ENCODE peak calls at places on chromosome 11, in five cellular contexts. O is epithelial cell of proximal tubule, B is WTC11, N is AG10803, Z is pancreas. F is an unnamed sample.
A peak's percentile ranks its signal among the peaks of the same experiment; 100 is the strongest.

GRCh38 chr11:83659466-83659865 is 373.3 kb upstream of the CCDC90B start:
- DNase-seq in N (no peak), O (no peak), B (no peak), Z (no peak), F (no peak)

GRCh38 chr11:35214792-35215193 is 75.8 kb downstream of the CD44 start:
- DNase-seq in N (peak; percentile 91), O (peak; percentile 96), Z (no peak), B (peak; percentile 68), F (peak; percentile 96)

GRCh38 chr11:128476729-128477128 is 110.6 kb downstream of the ETS1 start:
- DNase-seq in Z (no peak), N (no peak), B (no peak), O (no peak), F (no peak)

GRCh38 chr11:108984548-108984947 is 319.7 kb downstream of the DDX10 start:
- DNase-seq in N (no peak), Z (no peak), O (no peak), B (no peak), F (no peak)

GRCh38 chr11:123261345-123262106 is 66.5 kb upstream of the CLMP start:
- DNase-seq in N (peak; percentile 62), Z (peak; percentile 94), B (peak; percentile 93), O (no peak), F (peak; percentile 28)

GRCh38 chr11:112270551-112271180 is 10.0 kb upstream of the PLET1 start:
- DNase-seq in N (no peak), O (no peak), B (peak; percentile 21), Z (no peak), F (no peak)

GRCh38 chr11:1293619-1294015 is 15.8 kb downstream of the TOLLIP start:
- DNase-seq in Z (peak; percentile 75), B (no peak), N (no peak), O (no peak), F (no peak)

GRCh38 chr11:66708701-66709100 is 20.3 kb downstream of the SPTBN2 start:
- DNase-seq in B (no peak), O (no peak), N (no peak), Z (no peak), F (no peak)

GRCh38 chr11:65206901-65207300 is 25.2 kb downstream of the CAPN1 start:
- DNase-seq in N (no peak), B (no peak), Z (no peak), O (no peak), F (no peak)

GRCh38 chr11:71447791-71448256 is 369 bp downstream of the DHCR7 start:
- DNase-seq in O (no peak), N (peak; percentile 2), Z (peak; percentile 78), B (peak; percentile 73), F (no peak)

GRCh38 chr11:94500181-94500580 is 6.4 kb downstream of the ANKRD49 start:
- DNase-seq in B (no peak), O (no peak), N (no peak), Z (no peak), F (no peak)

GRCh38 chr11:70661763-70662501 is 263.6 kb downstream of the CTTN start:
- DNase-seq in O (no peak), N (peak; percentile 22), B (peak; percentile 60), Z (no peak), F (no peak)

GRCh38 chr11:111976119-111976518 is 39.0 kb downstream of the DIXDC1 start:
- DNase-seq in N (no peak), Z (no peak), B (no peak), O (no peak), F (no peak)

GRCh38 chr11:116981216-116981887 is 116.9 kb downstream of the SIK3 start:
- DNase-seq in B (no peak), N (peak; percentile 63), Z (no peak), O (no peak), F (no peak)

GRCh38 chr11:70625921-70626518 is 227.7 kb downstream of the CTTN start:
- DNase-seq in Z (no peak), O (no peak), N (no peak), B (no peak), F (no peak)

GRCh38 chr11:34364102-34364501 is 6.3 kb upstream of the ABTB2 start:
- DNase-seq in N (peak; percentile 55), Z (no peak), B (no peak), O (no peak), F (peak; percentile 72)

GRCh38 chr11:7077101-7077500 is 11.7 kb upstream of the RBMXL2 start:
- DNase-seq in B (peak; percentile 71), N (no peak), O (no peak), Z (no peak), F (no peak)

GRCh38 chr11:72764503-72764902 is 12.3 kb upstream of the ARAP1 start:
- DNase-seq in B (peak; percentile 88), N (no peak), Z (no peak), O (no peak), F (no peak)

GRCh38 chr11:114162719-114163123 is 103.2 kb downstream of the ZBTB16 start:
- DNase-seq in B (no peak), Z (no peak), O (peak; percentile 97), N (peak; percentile 99), F (peak; percentile 97)

GRCh38 chr11:8289426-8290047 is 25.9 kb upstream of the LMO1 start:
- DNase-seq in B (no peak), Z (peak; percentile 35), N (no peak), O (no peak), F (no peak)

GRCh38 chr11:67024966-67025365 is 2.0 kb downstream of the SYT12 start:
- DNase-seq in Z (no peak), O (no peak), B (no peak), N (no peak), F (no peak)

GRCh38 chr11:125053167-125053566 is 9.9 kb upstream of the SLC37A2 start:
- DNase-seq in N (no peak), B (no peak), Z (no peak), O (no peak), F (no peak)

GRCh38 chr11:9663699-9664275 is at the start of gene SWAP70:
- DNase-seq in Z (peak; percentile 96), O (no peak), B (peak; percentile 95), N (peak; percentile 95), F (peak; percentile 35)

GRCh38 chr11:132126973-132127900 is 756.8 kb downstream of the NTM start:
- DNase-seq in N (peak; percentile 90), Z (no peak), O (no peak), B (peak; percentile 46), F (no peak)

GRCh38 chr11:76263657-76264056 is 57.4 kb upstream of the WNT11 start:
- DNase-seq in O (no peak), N (no peak), Z (no peak), B (no peak), F (no peak)

GRCh38 chr11:132177106-132177505 is 806.7 kb downstream of the NTM start:
- DNase-seq in Z (no peak), N (peak; percentile 56), O (peak; percentile 15), B (no peak), F (peak; percentile 19)

GRCh38 chr11:100638648-100639047 is 48.4 kb upstream of the ARHGAP42 start:
- DNase-seq in Z (no peak), B (no peak), O (no peak), N (no peak), F (no peak)

GRCh38 chr11:118012083-118012669 is 26.0 kb downstream of the IL10RA start:
- DNase-seq in Z (no peak), N (no peak), B (no peak), O (peak; percentile 3), F (peak; percentile 23)

GRCh38 chr11:95788921-95789505 is 569 bp downstream of the FAM76B start:
- DNase-seq in B (peak; percentile 44), Z (no peak), O (no peak), N (peak; percentile 47), F (no peak)
- TF ChIP-seq CTCF in B (no peak), Z (no peak), O (peak; percentile 43), N (peak; percentile 52), F (peak; percentile 37)

GRCh38 chr11:13487661-13488030 is 8.2 kb downstream of the PTH start:
- DNase-seq in Z (no peak), O (no peak), B (peak; percentile 28), N (peak; percentile 12), F (no peak)
- TF ChIP-seq CTCF in Z (no peak), O (peak; percentile 46), B (no peak), N (peak; percentile 52), F (peak; percentile 11)

DNA sequence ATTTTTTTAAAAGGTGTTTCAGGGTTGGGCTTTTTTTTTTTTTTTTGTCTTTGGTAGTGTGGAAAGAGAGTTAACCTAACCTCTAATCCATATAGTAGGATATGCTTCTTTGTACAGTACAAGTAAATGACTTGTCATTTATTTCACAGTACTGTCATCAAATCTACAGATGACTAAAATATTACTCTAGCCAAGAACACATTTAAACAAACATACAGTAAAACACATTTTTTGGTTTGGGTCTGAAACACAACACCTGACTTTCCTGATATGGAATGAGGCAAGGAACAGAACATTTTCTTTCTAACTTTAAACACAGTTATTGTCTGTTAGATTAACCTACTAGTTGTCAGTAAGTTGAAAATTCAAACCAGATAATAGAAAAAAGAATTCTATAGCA is 68.1 kb downstream of the IMMP1L start:
- DNase-seq in N (no peak), O (no peak), B (no peak), Z (no peak), F (no peak)
- TF ChIP-seq CTCF in N (no peak), O (no peak), B (no peak), Z (no peak), F (no peak)

GRCh38 chr11:121063728-121064127 is 37.3 kb upstream of the TECTA start:
- DNase-seq in Z (no peak), O (no peak), N (no peak), B (no peak), F (no peak)
- TF ChIP-seq CTCF in Z (peak; percentile 14), O (peak; percentile 43), N (peak; percentile 47), B (peak; percentile 62), F (peak; percentile 25)

GRCh38 chr11:68598816-68599653 is 85.3 kb upstream of the GAL start:
- DNase-seq in O (no peak), B (no peak), N (peak; percentile 66), Z (no peak), F (no peak)

GRCh38 chr11:68594123-68594522 is 90.2 kb upstream of the GAL start:
- DNase-seq in Z (no peak), N (no peak), O (no peak), B (no peak), F (no peak)

GRCh38 chr11:68593441-68593840 is 90.9 kb upstream of the GAL start:
- DNase-seq in B (no peak), O (no peak), N (no peak), Z (no peak), F (no peak)

GRCh38 chr11:68591719-68592118 is 92.6 kb upstream of the GAL start:
- DNase-seq in Z (no peak), N (no peak), O (no peak), B (no peak), F (no peak)

DNA sequence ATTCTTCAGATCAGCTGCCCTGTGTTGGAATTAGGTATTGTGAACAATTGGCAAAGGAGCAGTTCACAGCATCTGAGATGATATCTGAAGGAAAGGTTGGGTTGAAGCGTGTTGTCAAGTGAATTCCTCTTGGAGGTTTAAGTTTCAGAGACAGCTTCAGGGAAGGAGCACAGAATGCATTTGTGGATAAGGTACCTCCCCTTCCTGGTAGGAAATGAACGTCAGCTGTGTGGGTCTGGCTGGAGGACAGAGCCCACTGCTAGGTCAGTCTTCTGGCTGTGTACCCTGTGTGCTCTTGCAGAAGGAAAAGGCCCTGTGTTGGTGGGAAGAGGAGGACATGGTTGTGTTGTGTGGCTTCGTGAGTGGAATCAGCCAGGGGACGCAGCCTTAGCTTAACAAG is 88.1 kb upstream of the GAL start:
- DNase-seq in O (no peak), Z (no peak), B (no peak), N (no peak), F (no peak)
- TF ChIP-seq CTCF in O (no peak), Z (no peak), B (no peak), N (no peak), F (no peak)